ENCODE peak calls at places on chromosome 1, in ten cellular contexts. Q is NCI-H146; X is BE2C; A is stimulated activated CD8-positive, alpha-beta memory T cell treated with anti-CD3 and anti-CD28 coated beads, Interleukin-12 subunit alpha, Interleukin-12 subunit beta, amount 100 ng/mL, for 4 hours; M is cardiac muscle cell; L is AG20443; R is ecto neural progenitor cell; J is NCI-H1436; Y is NCI-H1092 treated with DMSO at 0.1 percent for 48 hours; W is EL. Z is an unnamed sample.
A peak's percentile ranks its signal among the peaks of the same experiment; 100 is the strongest.

GRCh38 chr1:116990612-116991151 is 10.9 kb upstream of the CD101 start:
- DNase-seq in W (no peak), R (no peak), Y (no peak), Q (no peak), X (no peak), J (no peak), L (peak; percentile 94), A (no peak), M (no peak), Z (no peak)

GRCh38 chr1:21531243-21531642 is 22.0 kb downstream of the ALPL start:
- DNase-seq in L (no peak), R (no peak), X (no peak), A (no peak), M (no peak), J (no peak), W (no peak), Q (no peak), Y (no peak), Z (no peak)

GRCh38 chr1:106268070-106268469 is 788.4 kb upstream of the PRMT6 start:
- DNase-seq in L (peak; percentile 13), X (peak; percentile 65), Y (peak; percentile 63), J (no peak), Q (peak; percentile 35), A (no peak), R (no peak), M (peak; percentile 33), W (no peak), Z (no peak)

GRCh38 chr1:27858072-27858948 is 14.0 kb upstream of the THEMIS2 start:
- DNase-seq in A (peak; percentile 65), X (peak; percentile 77), Y (peak; percentile 80), W (peak; percentile 85), M (peak; percentile 81), L (peak; percentile 82), R (peak; percentile 87), J (peak; percentile 91), Q (peak; percentile 47), Z (peak; percentile 69)

GRCh38 chr1:159869173-159869572 is 6.7 kb upstream of the VSIG8 start:
- DNase-seq in M (no peak), Y (no peak), Q (peak; percentile 27), R (no peak), J (no peak), L (peak; percentile 74), X (no peak), A (no peak), W (peak; percentile 74), Z (no peak)

GRCh38 chr1:21344750-21345443 is 54.6 kb upstream of the ECE1 start:
- DNase-seq in Q (no peak), M (no peak), X (no peak), R (no peak), L (peak; percentile 40), W (peak; percentile 31), A (no peak), J (no peak), Y (no peak), Z (no peak)

GRCh38 chr1:184228558-184228957 is 158.3 kb upstream of the C1orf21 start:
- DNase-seq in R (no peak), W (no peak), M (no peak), Q (no peak), J (no peak), A (no peak), X (no peak), Y (no peak), L (no peak), Z (no peak)

GRCh38 chr1:26035959-26036755 is 9.8 kb downstream of the SLC30A2 start:
- DNase-seq in M (peak; percentile 90), W (peak; percentile 76), A (peak; percentile 59), Y (peak; percentile 72), R (peak; percentile 94), J (peak; percentile 47), Q (peak; percentile 54), L (peak; percentile 95), X (peak; percentile 77), Z (peak; percentile 26)